ENCODE peak calls at places on chromosomes 13 and 19, in six cellular contexts. M is aorta, P is progenitor cell of endocrine pancreas, D is heart left ventricle, K is GOT3, T is cardiac fibroblast. F is an unnamed sample.

GRCh38 chr19:3115411-3115810 is 20.4 kb upstream of the GNA15 start:
- DNase-seq in M (no peak), P (no peak), D (no peak), K (no peak), T (no peak), F (no peak)

GRCh38 chr19:43452517-43453045 is 12.8 kb downstream of the LYPD3 start:
- DNase-seq in M (no peak), P (no peak), D (no peak), K (no peak), T (no peak), F (no peak)

GRCh38 chr19:18433039-18433691 is 4.8 kb downstream of the ISYNA1 start:
- DNase-seq in M (no peak), P (no peak), D (no peak), K (no peak), T (no peak), F (peak; percentile 73)

GRCh38 chr13:106449096-106449495 is 86.4 kb downstream of the EFNB2 start:
- DNase-seq in M (no peak), P (no peak), D (no peak), K (no peak), T (no peak), F (no peak)

GRCh38 chr19:2711175-2711936 is 8.9 kb upstream of the GNG7 start:
- DNase-seq in M (no peak), P (no peak), D (no peak), K (no peak), T (peak; percentile 61), F (no peak)

GRCh38 chr19:6287269-6287885 is 7.6 kb upstream of the MLLT1 start:
- DNase-seq in M (no peak), P (no peak), D (no peak), K (no peak), T (no peak), F (no peak)

GRCh38 chr19:3643592-3644313 is 17.2 kb upstream of the CACTIN start:
- DNase-seq in M (no peak), P (no peak), D (no peak), K (no peak), T (no peak), F (no peak)

GRCh38 chr13:30371649-30372265 is 50.5 kb upstream of the UBE2L5 start:
- DNase-seq in M (no peak), P (no peak), D (no peak), K (no peak), T (no peak), F (peak; percentile 84)

GRCh38 chr13:39777527-39778061 is 122.1 kb downstream of the COG6 start:
- DNase-seq in M (no peak), P (no peak), D (no peak), K (no peak), T (peak; percentile 81), F (peak; percentile 21)

GRCh38 chr13:27943951-27944350 is 24.2 kb downstream of the PDX1 start:
- DNase-seq in M (no peak), P (no peak), D (no peak), K (no peak), T (no peak), F (no peak)

GRCh38 chr19:53883231-53883661 is 1.2 kb downstream of the PRKCG start:
- DNase-seq in M (peak; percentile 79), P (no peak), D (no peak), K (no peak), T (no peak), F (no peak)

GRCh38 chr13:103883152-103883551 is 816.9 kb upstream of the SLC10A2 start:
- DNase-seq in M (peak; percentile 90), P (peak; percentile 36), D (peak; percentile 87), K (peak; percentile 11), T (peak; percentile 92), F (no peak)

GRCh38 chr13:32316476-32316875 is 1.2 kb downstream of the BRCA2 start:
- DNase-seq in M (no peak), P (no peak), D (no peak), K (no peak), T (no peak), F (no peak)

GRCh38 chr19:6740589-6741348 is 1.3 kb downstream of the TRIP10 start:
- DNase-seq in M (peak; percentile 90), P (peak; percentile 44), D (peak; percentile 78), K (no peak), T (peak; percentile 65), F (peak; percentile 54)

GRCh38 chr19:3507371-3508120 is 1.4 kb downstream of the FZR1 start:
- DNase-seq in M (no peak), P (no peak), D (no peak), K (no peak), T (no peak), F (no peak)

GRCh38 chr13:66657165-66657895 is 572.8 kb downstream of the PCDH9 start:
- DNase-seq in M (no peak), P (no peak), D (peak; percentile 58), K (peak; percentile 44), T (peak; percentile 96), F (no peak)

GRCh38 chr19:40510526-40511115 is 43.8 kb downstream of the SPTBN4 start:
- DNase-seq in M (no peak), P (no peak), D (no peak), K (no peak), T (no peak), F (no peak)

GRCh38 chr19:47714339-47714738 is 1.1 kb downstream of the EHD2 start:
- DNase-seq in M (no peak), P (no peak), D (no peak), K (no peak), T (no peak), F (no peak)

GRCh38 chr13:98930014-98930625 is 47.7 kb downstream of the DOCK9 start:
- DNase-seq in M (no peak), P (no peak), D (no peak), K (no peak), T (no peak), F (no peak)

GRCh38 chr19:32691291-32691951 is at the start of gene NUDT19:
- DNase-seq in M (peak; percentile 94), P (peak; percentile 60), D (peak; percentile 94), K (peak; percentile 57), T (peak; percentile 80), F (peak; percentile 82)

GRCh38 chr19:6226444-6227155 is 53.2 kb downstream of the MLLT1 start:
- DNase-seq in M (peak; percentile 69), P (no peak), D (peak; percentile 5), K (no peak), T (no peak), F (no peak)

GRCh38 chr13:65940720-65941119 is 1289.4 kb downstream of the PCDH9 start:
- DNase-seq in M (no peak), P (no peak), D (peak; percentile 74), K (no peak), T (no peak), F (no peak)

GRCh38 chr19:20388826-20389225 is 176.8 kb downstream of the ZNF737 start:
- DNase-seq in M (no peak), P (no peak), D (no peak), K (no peak), T (no peak), F (no peak)

GRCh38 chr19:1924320-1924961 is 16.5 kb upstream of the CSNK1G2 start:
- DNase-seq in M (no peak), P (no peak), D (no peak), K (no peak), T (no peak), F (no peak)

GRCh38 chr19:17506745-17507144 is 4.7 kb upstream of the PGLS start:
- DNase-seq in M (no peak), P (no peak), D (no peak), K (no peak), T (no peak), F (no peak)

GRCh38 chr19:19342086-19343015 is 21.7 kb downstream of the MAU2 start:
- DNase-seq in M (peak; percentile 85), P (peak; percentile 82), D (peak; percentile 73), K (peak; percentile 12), T (peak; percentile 70), F (peak; percentile 47)

GRCh38 chr19:47247308-47247990 is 8.9 kb upstream of the CCDC9 start:
- DNase-seq in M (peak; percentile 95), P (peak; percentile 66), D (peak; percentile 83), K (peak; percentile 18), T (peak; percentile 87), F (peak; percentile 75)

GRCh38 chr13:20175907-20176652 is 15.2 kb upstream of the GJA3 start:
- DNase-seq in M (no peak), P (no peak), D (no peak), K (no peak), T (no peak), F (no peak)

GRCh38 chr19:18346091-18346490 is 5.7 kb downstream of the PGPEP1 start:
- DNase-seq in M (no peak), P (no peak), D (no peak), K (no peak), T (no peak), F (no peak)

GRCh38 chr19:2561895-2562294 is 86.0 kb downstream of the GADD45B start:
- DNase-seq in M (peak; percentile 62), P (no peak), D (peak; percentile 20), K (no peak), T (no peak), F (peak; percentile 53)

F was measured in germinal center.